ENCODE peak calls at places on chromosomes 1 and 21, in ten cellular contexts. Z is GM18507; C is nucleus accumbens; B is GDM1; Q is stomach; J is psoas muscle; T is neural progenitor cell; P is posterior cingulate gyrus; E is iPS-NIHi11; X is stimulated activated CD4-positive, alpha-beta T cell treated with anti-CD3 and anti-CD28 coated beads, Interleukin-15, amount 100 ng/mL, for 1 hour. S is an unnamed sample.

GRCh38 chr1:109089242-109090015 is 1.1 kb upstream of the TMEM167B start:
- DNase-seq in Z (no peak), C (peak), B (peak), Q (peak), J (peak), T (peak), P (peak), E (peak), X (no peak), S (no peak)

GRCh38 chr1:46180082-46180616 is 3.9 kb upstream of the P3R3URF start:
- DNase-seq in Z (no peak), C (no peak), B (no peak), Q (peak), J (no peak), T (peak), P (no peak), E (peak), X (no peak), S (no peak)

GRCh38 chr1:119504831-119505230 is 2.2 kb upstream of the HSD3B1 start:
- DNase-seq in Z (no peak), C (no peak), B (no peak), Q (no peak), J (no peak), T (no peak), P (no peak), E (no peak), X (no peak), S (peak)

GRCh38 chr1:23581219-23581618 is 21.9 kb upstream of the ID3 start:
- DNase-seq in Z (no peak), C (peak), B (no peak), Q (no peak), J (peak), T (no peak), P (peak), E (no peak), X (no peak), S (no peak)

GRCh38 chr1:196070940-196071339 is 537.3 kb downstream of the KCNT2 start:
- DNase-seq in Z (no peak), C (no peak), B (no peak), Q (no peak), J (no peak), T (no peak), P (no peak), E (no peak), X (no peak), S (no peak)

GRCh38 chr1:199512037-199512710 is 515.3 kb upstream of the NR5A2 start:
- DNase-seq in Z (no peak), C (no peak), B (no peak), Q (no peak), J (no peak), T (peak), P (no peak), E (peak), X (no peak), S (no peak)

GRCh38 chr21:34582506-34583150 is 32.3 kb downstream of the RCAN1 start:
- DNase-seq in Z (peak), C (no peak), B (peak), Q (no peak), J (no peak), T (peak), P (no peak), E (peak), X (no peak), S (peak)

GRCh38 chr1:32907435-32907834 is 6.2 kb upstream of the TMEM54 start:
- DNase-seq in Z (no peak), C (no peak), B (no peak), Q (no peak), J (no peak), T (no peak), P (no peak), E (no peak), X (no peak), S (no peak)

GRCh38 chr1:234820597-234820996 is 210.6 kb upstream of the IRF2BP2 start:
- DNase-seq in Z (no peak), C (no peak), B (no peak), Q (no peak), J (no peak), T (no peak), P (no peak), E (no peak), X (no peak), S (no peak)

GRCh38 chr1:211695135-211695816 is 19.9 kb upstream of the NEK2 start:
- DNase-seq in Z (no peak), C (no peak), B (peak), Q (no peak), J (no peak), T (peak), P (no peak), E (no peak), X (no peak), S (peak)

GRCh38 chr1:208158640-208159541 is 85.3 kb downstream of the PLXNA2 start:
- DNase-seq in Z (no peak), C (no peak), B (no peak), Q (no peak), J (no peak), T (peak), P (no peak), E (peak), X (no peak), S (no peak)

GRCh38 chr1:26278303-26278702 is 1.6 kb upstream of the SH3BGRL3 start:
- DNase-seq in Z (no peak), C (no peak), B (no peak), Q (peak), J (no peak), T (no peak), P (no peak), E (no peak), X (no peak), S (no peak)

GRCh38 chr1:232726048-232726779 is 79.0 kb upstream of the MAP10 start:
- DNase-seq in Z (no peak), C (no peak), B (peak), Q (no peak), J (no peak), T (no peak), P (no peak), E (no peak), X (no peak), S (no peak)

GRCh38 chr1:201172336-201172735 is 18.1 kb upstream of the TMEM9 start:
- DNase-seq in Z (no peak), C (no peak), B (no peak), Q (no peak), J (peak), T (no peak), P (no peak), E (no peak), X (no peak), S (no peak)

GRCh38 chr1:38217316-38217715 is 170.7 kb upstream of the POU3F1 start:
- DNase-seq in Z (no peak), C (no peak), B (no peak), Q (no peak), J (no peak), T (no peak), P (no peak), E (no peak), X (no peak), S (no peak)

GRCh38 chr1:201810466-201811216 is 18.3 kb upstream of the IPO9 start:
- DNase-seq in Z (no peak), C (no peak), B (no peak), Q (no peak), J (no peak), T (no peak), P (no peak), E (no peak), X (no peak), S (no peak)

GRCh38 chr1:229822026-229822425 is 196.0 kb downstream of the URB2 start:
- DNase-seq in Z (no peak), C (no peak), B (no peak), Q (no peak), J (no peak), T (no peak), P (no peak), E (no peak), X (no peak), S (no peak)

GRCh38 chr1:16233431-16233830 is 3.6 kb downstream of the CPLANE2 start:
- DNase-seq in Z (no peak), C (no peak), B (no peak), Q (no peak), J (no peak), T (no peak), P (no peak), E (no peak), X (no peak), S (no peak)

GRCh38 chr1:229131243-229132105 is 139.4 kb upstream of the RAB4A start:
- DNase-seq in Z (no peak), C (no peak), B (no peak), Q (no peak), J (no peak), T (no peak), P (no peak), E (no peak), X (no peak), S (no peak)

GRCh38 chr21:39263372-39263771 is 50.1 kb downstream of the BRWD1 start:
- DNase-seq in Z (no peak), C (no peak), B (no peak), Q (no peak), J (no peak), T (no peak), P (no peak), E (no peak), X (no peak), S (no peak)

GRCh38 chr1:174995916-174996315 is 3.8 kb upstream of the CACYBP start:
- DNase-seq in Z (no peak), C (no peak), B (no peak), Q (no peak), J (no peak), T (no peak), P (no peak), E (no peak), X (no peak), S (no peak)